ENCODE peak calls at places on chromosomes 5 and 9, in five cellular contexts. One of them, this sample, is unnamed.

GRCh38 chr5:15183520-15183919 is 311.9 kb upstream of the ANKH start:
- DNase-seq in endodermal cell: no peak
- DNase-seq in endothelial cell of umbilical vein: no peak
- DNase-seq in IMR-90: peak
- DNase-seq in GM23248: peak
- DNase-seq in this sample: no peak

GRCh38 chr5:53783624-53784228 is 223.3 kb downstream of the NDUFS4 start:
- DNase-seq in endodermal cell: peak
- DNase-seq in endothelial cell of umbilical vein: no peak
- DNase-seq in GM23248: no peak
- DNase-seq in IMR-90: no peak
- DNase-seq in this sample: no peak

GRCh38 chr5:55172937-55173695 is at the start of gene CDC20B:
- DNase-seq in GM23248: peak
- DNase-seq in endothelial cell of umbilical vein: peak
- DNase-seq in endodermal cell: peak
- DNase-seq in IMR-90: peak
- DNase-seq in this sample: peak

GRCh38 chr5:145495741-145496140 is 339.4 kb downstream of the PRELID2 start:
- DNase-seq in IMR-90: peak
- DNase-seq in endodermal cell: no peak
- DNase-seq in endothelial cell of umbilical vein: peak
- DNase-seq in GM23248: peak
- DNase-seq in this sample: no peak

GRCh38 chr5:98872679-98873078 is 56.1 kb downstream of the CHD1 start:
- DNase-seq in GM23248: peak
- DNase-seq in endothelial cell of umbilical vein: no peak
- DNase-seq in endodermal cell: no peak
- DNase-seq in IMR-90: peak
- DNase-seq in this sample: no peak

GRCh38 chr9:133894377-133895321 is 97.5 kb downstream of the VAV2 start:
- DNase-seq in GM23248: no peak
- DNase-seq in endothelial cell of umbilical vein: no peak
- DNase-seq in IMR-90: no peak
- DNase-seq in endodermal cell: no peak
- DNase-seq in this sample: no peak

GRCh38 chr9:83219154-83219923 is 156.4 kb upstream of the RASEF start:
- DNase-seq in GM23248: peak
- DNase-seq in endodermal cell: peak
- DNase-seq in endothelial cell of umbilical vein: peak
- DNase-seq in IMR-90: peak
- DNase-seq in this sample: peak

GRCh38 chr9:107239474-107239873 is 43.6 kb upstream of the RAD23B start:
- DNase-seq in IMR-90: peak
- DNase-seq in endodermal cell: no peak
- DNase-seq in endothelial cell of umbilical vein: peak
- DNase-seq in GM23248: peak
- DNase-seq in this sample: no peak

GRCh38 chr5:123807177-123807900 is 295.4 kb downstream of the CSNK1G3 start:
- DNase-seq in GM23248: peak
- DNase-seq in endodermal cell: no peak
- DNase-seq in IMR-90: no peak
- DNase-seq in endothelial cell of umbilical vein: no peak
- DNase-seq in this sample: no peak

GRCh38 chr5:172420215-172420934 is 34.0 kb downstream of the SH3PXD2B start:
- DNase-seq in endothelial cell of umbilical vein: no peak
- DNase-seq in endodermal cell: peak
- DNase-seq in IMR-90: peak
- DNase-seq in GM23248: peak
- DNase-seq in this sample: no peak

GRCh38 chr9:99187311-99187710 is 34.4 kb downstream of the ALG2 start:
- DNase-seq in GM23248: no peak
- DNase-seq in endothelial cell of umbilical vein: no peak
- DNase-seq in endodermal cell: no peak
- DNase-seq in IMR-90: no peak
- DNase-seq in this sample: no peak

GRCh38 chr5:60404171-60404570 is 295.8 kb downstream of the DEPDC1B start:
- DNase-seq in IMR-90: no peak
- DNase-seq in GM23248: no peak
- DNase-seq in endothelial cell of umbilical vein: no peak
- DNase-seq in endodermal cell: no peak
- DNase-seq in this sample: no peak

GRCh38 chr5:1511037-1511436 is 12.7 kb downstream of the LPCAT1 start:
- DNase-seq in endothelial cell of umbilical vein: no peak
- DNase-seq in endodermal cell: peak
- DNase-seq in GM23248: no peak
- DNase-seq in IMR-90: no peak
- DNase-seq in this sample: no peak

GRCh38 chr9:133394687-133395271 is 18.6 kb downstream of the STKLD1 start:
- DNase-seq in endodermal cell: no peak
- DNase-seq in IMR-90: no peak
- DNase-seq in endothelial cell of umbilical vein: no peak
- DNase-seq in GM23248: no peak
- DNase-seq in this sample: no peak

GRCh38 chr9:82010711-82011110 is 22.1 kb downstream of the SPATA31D1 start:
- DNase-seq in IMR-90: no peak
- DNase-seq in endodermal cell: no peak
- DNase-seq in endothelial cell of umbilical vein: no peak
- DNase-seq in GM23248: no peak
- DNase-seq in this sample: no peak

DNA sequence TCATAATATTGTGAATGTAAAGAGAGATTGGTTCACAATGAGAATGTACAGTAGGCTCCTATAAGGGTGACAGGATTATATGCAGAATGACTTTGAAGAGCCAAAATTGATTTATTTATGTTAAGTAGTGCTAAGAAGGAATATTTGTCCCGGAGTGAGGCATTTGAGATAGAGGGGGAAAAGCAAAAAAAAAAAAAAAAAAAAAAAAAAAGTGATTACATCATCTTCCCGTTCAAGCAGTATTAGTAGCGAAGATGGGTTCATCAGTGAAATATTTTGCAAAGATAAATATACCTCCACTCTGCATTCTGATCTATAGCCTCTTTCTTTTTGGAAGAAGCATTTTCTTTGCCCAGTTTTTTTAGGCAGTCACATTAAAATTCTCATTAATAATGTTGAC is 74.0 kb downstream of the PIK3R1 start:
- DNase-seq in IMR-90: no peak
- DNase-seq in endothelial cell of umbilical vein: no peak
- DNase-seq in GM23248: peak
- DNase-seq in endodermal cell: no peak
- DNase-seq in this sample: no peak
- H3K9ac ChIP-seq in IMR-90: no peak
- H3K9ac ChIP-seq in endothelial cell of umbilical vein: no peak
- H3K9ac ChIP-seq in GM23248: peak
- H3K9ac ChIP-seq in endodermal cell: no peak
- H3K9ac ChIP-seq in this sample: no peak

GRCh38 chr5:2756211-2756746 is 4.8 kb upstream of the IRX2 start:
- DNase-seq in endodermal cell: peak
- DNase-seq in GM23248: peak
- DNase-seq in IMR-90: peak
- DNase-seq in endothelial cell of umbilical vein: no peak
- DNase-seq in this sample: no peak

GRCh38 chr5:2755371-2755715 is 3.9 kb upstream of the IRX2 start:
- DNase-seq in GM23248: no peak
- DNase-seq in endodermal cell: peak
- DNase-seq in endothelial cell of umbilical vein: no peak
- DNase-seq in IMR-90: no peak
- DNase-seq in this sample: no peak

GRCh38 chr5:2755811-2756210 is 4.3 kb upstream of the IRX2 start:
- DNase-seq in endothelial cell of umbilical vein: no peak
- DNase-seq in endodermal cell: no peak
- DNase-seq in IMR-90: no peak
- DNase-seq in GM23248: peak
- DNase-seq in this sample: no peak

GRCh38 chr5:2757563-2758311 is 6.3 kb upstream of the IRX2 start:
- DNase-seq in GM23248: peak
- DNase-seq in endodermal cell: peak
- DNase-seq in IMR-90: peak
- DNase-seq in endothelial cell of umbilical vein: no peak
- DNase-seq in this sample: no peak

GRCh38 chr5:2756764-2757163 is 5.3 kb upstream of the IRX2 start:
- DNase-seq in IMR-90: no peak
- DNase-seq in endodermal cell: no peak
- DNase-seq in GM23248: peak
- DNase-seq in endothelial cell of umbilical vein: no peak
- DNase-seq in this sample: no peak
- H3K9ac ChIP-seq in IMR-90: no peak
- H3K9ac ChIP-seq in endodermal cell: peak
- H3K9ac ChIP-seq in GM23248: peak
- H3K9ac ChIP-seq in endothelial cell of umbilical vein: no peak
- H3K9ac ChIP-seq in this sample: peak

DNA sequence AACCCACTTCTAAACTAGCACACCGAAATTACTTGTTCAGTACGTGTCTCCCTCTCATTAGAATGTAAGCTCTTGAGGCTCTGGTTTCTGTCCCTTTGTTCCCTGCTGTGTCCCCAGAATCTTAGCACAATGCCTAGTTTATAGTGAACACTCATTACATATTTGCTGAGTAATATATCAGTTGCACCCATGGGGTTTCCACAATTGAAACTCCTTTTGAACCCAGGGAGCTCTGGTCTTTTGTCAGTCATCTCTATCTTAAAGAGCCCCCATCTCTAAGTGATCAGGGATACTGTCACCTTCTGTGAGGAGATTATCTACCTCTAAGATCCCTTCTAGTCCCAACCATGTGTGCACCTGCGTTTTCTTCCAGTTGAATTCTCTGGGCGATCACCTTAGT is 12.8 kb downstream of the CAMK4 start:
- DNase-seq in endothelial cell of umbilical vein: no peak
- DNase-seq in IMR-90: no peak
- DNase-seq in GM23248: no peak
- DNase-seq in endodermal cell: no peak
- DNase-seq in this sample: no peak
- H3K9ac ChIP-seq in endothelial cell of umbilical vein: no peak
- H3K9ac ChIP-seq in IMR-90: no peak
- H3K9ac ChIP-seq in GM23248: no peak
- H3K9ac ChIP-seq in endodermal cell: no peak
- H3K9ac ChIP-seq in this sample: no peak

DNA sequence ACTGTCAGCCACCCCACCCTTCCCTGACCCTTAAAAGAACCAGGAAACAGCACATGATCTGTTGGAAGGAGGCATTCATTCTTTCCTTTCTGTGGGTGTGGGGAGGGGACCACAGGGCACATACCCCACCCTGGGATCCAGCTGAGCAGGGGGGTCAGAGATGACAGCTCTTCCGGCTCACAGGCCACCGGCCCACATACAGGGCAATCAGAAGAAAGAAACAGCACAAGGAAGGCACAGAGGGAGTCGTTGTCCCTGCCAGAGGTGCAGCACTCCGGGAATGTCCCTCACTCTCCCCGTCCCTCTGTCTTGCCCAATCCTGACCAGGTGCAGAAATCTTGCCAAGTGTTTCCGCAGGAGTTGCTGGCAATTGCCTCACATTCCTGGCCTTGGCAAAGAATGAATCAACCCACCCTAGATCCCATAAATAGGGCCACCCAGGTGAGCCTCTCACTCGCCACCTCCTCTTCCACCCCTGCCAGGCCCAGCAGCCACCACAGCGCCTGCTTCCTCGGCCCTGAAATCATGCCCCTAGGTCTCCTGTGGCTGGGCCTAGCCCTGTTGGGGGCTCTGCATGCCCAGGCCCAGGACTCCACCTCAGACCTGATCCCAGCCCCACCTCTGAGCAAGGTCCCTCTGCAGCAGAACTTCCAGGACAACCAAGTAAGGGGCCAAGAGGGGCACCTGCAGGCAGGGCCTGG is at the start of gene LCN2:
- DNase-seq in IMR-90: no peak
- DNase-seq in endodermal cell: peak
- DNase-seq in GM23248: no peak
- DNase-seq in endothelial cell of umbilical vein: no peak
- DNase-seq in this sample: no peak
- H3K9ac ChIP-seq in IMR-90: no peak
- H3K9ac ChIP-seq in endodermal cell: no peak
- H3K9ac ChIP-seq in GM23248: no peak
- H3K9ac ChIP-seq in endothelial cell of umbilical vein: no peak
- H3K9ac ChIP-seq in this sample: no peak

GRCh38 chr5:34486160-34486765 is 169.9 kb upstream of the RAI14 start:
- DNase-seq in GM23248: peak
- DNase-seq in endodermal cell: peak
- DNase-seq in IMR-90: peak
- DNase-seq in endothelial cell of umbilical vein: peak
- DNase-seq in this sample: peak

GRCh38 chr5:34480810-34481528 is 175.2 kb upstream of the RAI14 start:
- DNase-seq in endodermal cell: no peak
- DNase-seq in IMR-90: no peak
- DNase-seq in GM23248: no peak
- DNase-seq in endothelial cell of umbilical vein: no peak
- DNase-seq in this sample: no peak

GRCh38 chr5:34484190-34484589 is 171.9 kb upstream of the RAI14 start:
- DNase-seq in endodermal cell: no peak
- DNase-seq in endothelial cell of umbilical vein: no peak
- DNase-seq in IMR-90: no peak
- DNase-seq in GM23248: no peak
- DNase-seq in this sample: no peak

GRCh38 chr5:34484591-34485228 is 171.4 kb upstream of the RAI14 start:
- DNase-seq in GM23248: peak
- DNase-seq in endodermal cell: no peak
- DNase-seq in IMR-90: peak
- DNase-seq in endothelial cell of umbilical vein: no peak
- DNase-seq in this sample: no peak

GRCh38 chr5:34483442-34484033 is 172.6 kb upstream of the RAI14 start:
- DNase-seq in GM23248: no peak
- DNase-seq in IMR-90: no peak
- DNase-seq in endothelial cell of umbilical vein: no peak
- DNase-seq in endodermal cell: peak
- DNase-seq in this sample: no peak
- H3K9ac ChIP-seq in GM23248: no peak
- H3K9ac ChIP-seq in IMR-90: no peak
- H3K9ac ChIP-seq in endothelial cell of umbilical vein: no peak
- H3K9ac ChIP-seq in endodermal cell: no peak
- H3K9ac ChIP-seq in this sample: no peak

GRCh38 chr9:128818839-128819715 is 777 bp downstream of the ENDOG start:
- DNase-seq in IMR-90: no peak
- DNase-seq in endodermal cell: peak
- DNase-seq in endothelial cell of umbilical vein: peak
- DNase-seq in GM23248: peak
- DNase-seq in this sample: no peak
- H3K9ac ChIP-seq in IMR-90: peak
- H3K9ac ChIP-seq in endodermal cell: peak
- H3K9ac ChIP-seq in endothelial cell of umbilical vein: no peak
- H3K9ac ChIP-seq in GM23248: peak
- H3K9ac ChIP-seq in this sample: peak

GRCh38 chr9:114348261-114348905 is 18.7 kb downstream of the ORM2 start:
- DNase-seq in GM23248: no peak
- DNase-seq in endothelial cell of umbilical vein: no peak
- DNase-seq in IMR-90: no peak
- DNase-seq in endodermal cell: no peak
- DNase-seq in this sample: no peak
- H3K9ac ChIP-seq in GM23248: peak
- H3K9ac ChIP-seq in endothelial cell of umbilical vein: no peak
- H3K9ac ChIP-seq in IMR-90: peak
- H3K9ac ChIP-seq in endodermal cell: no peak
- H3K9ac ChIP-seq in this sample: peak